ENCODE peak calls at places on chromosome 13, in eight cellular contexts. M is ovary, V is stomach, D is tibial nerve, T is A549, U is transverse colon, H is H1, A is sigmoid colon. W is an unnamed sample.

GRCh38 chr13:33937373-33938087 is 119.6 kb downstream of the RFC3 start:
- DNase-seq in M (no peak), V (no peak), D (no peak), T (no peak), U (no peak), H (peak; percentile 23), A (no peak), W (no peak)

GRCh38 chr13:42996584-42996983 is 4.5 kb upstream of the EPSTI1 start:
- DNase-seq in M (no peak), V (no peak), D (no peak), T (peak; percentile 30), U (no peak), H (no peak), A (no peak), W (no peak)

GRCh38 chr13:98842858-98843481 is 90.5 kb upstream of the SLC15A1 start:
- DNase-seq in M (peak; percentile 54), V (peak; percentile 71), D (peak; percentile 44), T (peak; percentile 28), U (peak; percentile 73), H (no peak), A (peak; percentile 81), W (no peak)

GRCh38 chr13:34358811-34359513 is 541.0 kb downstream of the RFC3 start:
- DNase-seq in M (no peak), V (no peak), D (no peak), T (no peak), U (no peak), H (no peak), A (no peak), W (no peak)

GRCh38 chr13:48457578-48458242 is 44.8 kb upstream of the LPAR6 start:
- DNase-seq in M (no peak), V (no peak), D (no peak), T (no peak), U (no peak), H (no peak), A (no peak), W (no peak)

GRCh38 chr13:23610187-23610576 is 40.0 kb downstream of the TNFRSF19 start:
- DNase-seq in M (no peak), V (no peak), D (no peak), T (no peak), U (no peak), H (no peak), A (no peak), W (no peak)

GRCh38 chr13:99500839-99501134 is 485 bp upstream of the TM9SF2 start:
- DNase-seq in M (no peak), V (no peak), D (no peak), T (no peak), U (no peak), H (no peak), A (no peak), W (no peak)

GRCh38 chr13:22428188-22428828 is 752.5 kb upstream of the SGCG start:
- DNase-seq in M (no peak), V (no peak), D (no peak), T (no peak), U (no peak), H (no peak), A (no peak), W (no peak)

GRCh38 chr13:62060570-62060969 is 644.9 kb upstream of the PCDH20 start:
- DNase-seq in M (no peak), V (no peak), D (no peak), T (no peak), U (no peak), H (no peak), A (no peak), W (no peak)

GRCh38 chr13:109412232-109412935 is 374.0 kb downstream of the IRS2 start:
- DNase-seq in M (no peak), V (peak; percentile 34), D (no peak), T (peak; percentile 31), U (peak; percentile 32), H (peak; percentile 13), A (no peak), W (no peak)
- H3K4me3 ChIP-seq in M (no peak overlapping the region), V (no peak overlapping the region), D (no peak overlapping the region), T (no peak overlapping the region), U (no peak overlapping the region), H (no peak overlapping the region), A (peak overlapping the region; percentile 10), W (no peak overlapping the region)

GRCh38 chr13:53144826-53145225 is 116.2 kb downstream of the OLFM4 start:
- DNase-seq in M (no peak), V (no peak), D (no peak), T (no peak), U (no peak), H (no peak), A (no peak), W (no peak)

GRCh38 chr13:53151692-53152421 is 123.2 kb downstream of the OLFM4 start:
- DNase-seq in M (no peak), V (peak; percentile 51), D (no peak), T (peak; percentile 1), U (peak; percentile 44), H (peak; percentile 27), A (no peak), W (no peak)

DNA sequence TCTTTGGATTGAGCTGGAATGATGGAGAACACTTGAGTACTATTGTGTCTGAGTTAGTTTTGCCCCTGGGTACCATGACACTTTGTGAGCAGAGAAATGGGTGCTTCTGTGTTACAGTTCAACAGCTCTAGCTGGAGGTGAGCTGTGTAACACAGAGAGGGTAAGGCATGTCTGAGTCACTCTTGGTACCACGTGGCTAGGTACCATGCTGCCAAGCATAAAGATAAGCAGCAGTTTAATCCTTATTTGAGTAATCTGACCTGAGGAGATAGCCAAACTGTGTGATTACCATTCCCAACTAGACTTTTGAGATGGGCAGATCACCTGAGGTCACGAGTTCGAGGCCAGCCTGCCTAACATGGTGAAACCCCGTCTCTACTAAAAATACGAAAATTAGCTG is 122.0 kb downstream of the OLFM4 start:
- DNase-seq in M (no peak), V (peak; percentile 61), D (no peak), T (no peak), U (no peak), H (no peak), A (no peak), W (no peak)
- TF ChIP-seq CTCF in M (no peak), V (no peak), D (no peak), T (no peak), U (no peak), H (no peak), A (no peak), W (no peak)

GRCh38 chr13:101649490-101650126 is 197.1 kb downstream of the ITGBL1 start:
- DNase-seq in M (no peak), V (no peak), D (no peak), T (peak; percentile 30), U (no peak), H (no peak), A (no peak), W (no peak)
- TF ChIP-seq EP300 in M (no peak), V (no peak), D (no peak), T (peak; percentile 79), U (no peak), H (no peak), A (no peak), W (no peak)

GRCh38 chr13:114127473-114128347 is 4.7 kb downstream of the RASA3 start:
- DNase-seq in M (no peak), V (no peak), D (no peak), T (no peak), U (no peak), H (no peak), A (no peak), W (no peak)

GRCh38 chr13:114128624-114129522 is 3.5 kb downstream of the RASA3 start:
- DNase-seq in M (peak; percentile 51), V (peak; percentile 67), D (peak; percentile 55), T (no peak), U (peak; percentile 79), H (no peak), A (peak; percentile 87), W (peak; percentile 93)

GRCh38 chr13:114129649-114130062 is 2.8 kb downstream of the RASA3 start:
- DNase-seq in M (no peak), V (no peak), D (no peak), T (no peak), U (no peak), H (no peak), A (peak; percentile 40), W (no peak)

GRCh38 chr13:114126789-114127472 is 5.5 kb downstream of the RASA3 start:
- DNase-seq in M (no peak), V (no peak), D (no peak), T (no peak), U (no peak), H (no peak), A (no peak), W (no peak)

GRCh38 chr13:114128348-114128623 is 4.1 kb downstream of the RASA3 start:
- DNase-seq in M (no peak), V (no peak), D (no peak), T (no peak), U (no peak), H (no peak), A (no peak), W (no peak)
- H3K4me3 ChIP-seq in M (no peak overlapping the region), V (peak overlapping the region; percentile 20), D (no peak overlapping the region), T (no peak overlapping the region), U (no peak overlapping the region), H (no peak overlapping the region), A (peak overlapping the region; percentile 19), W (peak overlapping the region; percentile 12)

GRCh38 chr13:49560270-49561063 is 24.9 kb downstream of the RCBTB1 start:
- DNase-seq in M (peak; percentile 24), V (peak; percentile 74), D (no peak), T (peak; percentile 9), U (peak; percentile 15), H (no peak), A (no peak), W (no peak)
- TF ChIP-seq CTCF in M (no peak), V (no peak), D (no peak), T (peak; percentile 18), U (no peak), H (peak; percentile 8), A (no peak), W (no peak)

GRCh38 chr13:76885203-76886004 is 801 bp downstream of the KCTD12 start:
- DNase-seq in M (peak; percentile 78), V (peak; percentile 73), D (peak; percentile 68), T (peak; percentile 19), U (peak; percentile 70), H (peak; percentile 13), A (peak; percentile 90), W (peak; percentile 94)
- TF ChIP-seq EP300 in M (no peak), V (no peak), D (no peak), T (no peak), U (no peak), H (no peak), A (no peak), W (no peak)

GRCh38 chr13:84032116-84032515 is 149.8 kb upstream of the SLITRK1 start:
- DNase-seq in M (no peak), V (no peak), D (no peak), T (no peak), U (no peak), H (no peak), A (no peak), W (no peak)
- H3K4me3 ChIP-seq in M (no peak overlapping the region), V (no peak overlapping the region), D (no peak overlapping the region), T (no peak overlapping the region), U (no peak overlapping the region), H (no peak overlapping the region), A (no peak overlapping the region), W (no peak overlapping the region)

GRCh38 chr13:103238441-103238840 is 172.2 kb upstream of the SLC10A2 start:
- DNase-seq in M (no peak), V (no peak), D (no peak), T (no peak), U (no peak), H (no peak), A (no peak), W (no peak)

DNA sequence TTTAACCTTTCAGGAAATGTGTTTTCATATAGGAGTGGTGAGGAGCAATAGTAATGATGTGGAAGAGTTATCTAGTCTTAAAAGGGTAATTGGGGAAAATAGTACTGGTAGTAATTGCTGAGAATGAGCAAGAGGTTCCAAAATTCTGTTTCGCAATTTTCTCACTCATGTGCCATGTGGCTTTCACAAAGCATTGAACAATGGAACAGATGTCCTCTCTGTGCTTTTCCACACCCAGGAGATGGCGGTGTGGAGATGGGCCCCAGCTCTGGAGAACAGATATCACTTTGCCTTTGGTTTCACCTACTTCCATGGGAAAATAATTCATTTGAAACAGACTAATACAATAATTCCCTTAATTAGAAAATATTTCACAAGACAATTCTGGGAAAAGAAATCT is 170.0 kb upstream of the SLC10A2 start:
- DNase-seq in M (no peak), V (no peak), D (no peak), T (no peak), U (no peak), H (no peak), A (no peak), W (no peak)
- TF ChIP-seq CTCF in M (no peak), V (no peak), D (no peak), T (no peak), U (no peak), H (peak; percentile 17), A (no peak), W (no peak)

W was measured in upper lobe of left lung.